ENCODE peak calls at places on chromosomes 11 and 22, in four cellular contexts. One of them, this sample, is unnamed.

GRCh38 chr11:71339178-71339881 is 87.0 kb upstream of the SHANK2 start:
- DNase-seq in HFF-Myc: no peak
- DNase-seq in mesenchymal stem cell: no peak
- DNase-seq in tibial artery: no peak
- DNase-seq in this sample: no peak

GRCh38 chr11:44744160-44744559 is 17.4 kb downstream of the TSPAN18 start:
- DNase-seq in HFF-Myc: no peak
- DNase-seq in mesenchymal stem cell: peak
- DNase-seq in tibial artery: no peak
- DNase-seq in this sample: no peak

GRCh38 chr22:23248583-23248982 is 68.3 kb downstream of the BCR start:
- DNase-seq in mesenchymal stem cell: no peak
- DNase-seq in HFF-Myc: no peak
- DNase-seq in tibial artery: no peak
- DNase-seq in this sample: no peak

GRCh38 chr11:67240575-67241389 is 25.5 kb upstream of the GRK2 start:
- DNase-seq in mesenchymal stem cell: peak
- DNase-seq in HFF-Myc: peak
- DNase-seq in tibial artery: peak
- DNase-seq in this sample: peak

GRCh38 chr11:113553905-113554304 is 78.7 kb upstream of the DRD2 start:
- DNase-seq in HFF-Myc: no peak
- DNase-seq in mesenchymal stem cell: no peak
- DNase-seq in tibial artery: no peak
- DNase-seq in this sample: no peak

GRCh38 chr11:78907636-78908035 is 333.0 kb upstream of the NARS2 start:
- DNase-seq in mesenchymal stem cell: no peak
- DNase-seq in tibial artery: no peak
- DNase-seq in HFF-Myc: no peak
- DNase-seq in this sample: no peak

GRCh38 chr11:134752964-134753804 is 341.1 kb upstream of the B3GAT1 start:
- DNase-seq in mesenchymal stem cell: no peak
- DNase-seq in tibial artery: no peak
- DNase-seq in HFF-Myc: no peak
- DNase-seq in this sample: no peak

GRCh38 chr22:32684822-32685187 is 116.7 kb upstream of the TIMP3 start:
- DNase-seq in tibial artery: no peak
- DNase-seq in mesenchymal stem cell: no peak
- DNase-seq in HFF-Myc: no peak
- DNase-seq in this sample: no peak

GRCh38 chr11:95301497-95301896 is 70.5 kb upstream of the SESN3 start:
- DNase-seq in mesenchymal stem cell: no peak
- DNase-seq in HFF-Myc: peak
- DNase-seq in tibial artery: no peak
- DNase-seq in this sample: peak

GRCh38 chr11:130166457-130166784 is 6.8 kb downstream of the ST14 start:
- DNase-seq in mesenchymal stem cell: peak
- DNase-seq in tibial artery: no peak
- DNase-seq in HFF-Myc: peak
- DNase-seq in this sample: peak

GRCh38 chr11:77633856-77634425 is 3.7 kb downstream of the CLNS1A start:
- DNase-seq in tibial artery: no peak
- DNase-seq in mesenchymal stem cell: no peak
- DNase-seq in HFF-Myc: no peak
- DNase-seq in this sample: no peak

GRCh38 chr11:31808721-31809542 is 2.2 kb downstream of the PAX6 start:
- DNase-seq in mesenchymal stem cell: no peak
- DNase-seq in tibial artery: no peak
- DNase-seq in HFF-Myc: no peak
- DNase-seq in this sample: no peak

GRCh38 chr11:118370774-118371173 is 11.4 kb downstream of the UBE4A start:
- DNase-seq in HFF-Myc: no peak
- DNase-seq in tibial artery: no peak
- DNase-seq in mesenchymal stem cell: no peak
- DNase-seq in this sample: no peak

GRCh38 chr22:28703436-28703835 is 23.8 kb upstream of the TTC28 start:
- DNase-seq in mesenchymal stem cell: no peak
- DNase-seq in HFF-Myc: no peak
- DNase-seq in tibial artery: no peak
- DNase-seq in this sample: no peak

GRCh38 chr11:12464303-12464702 is 86.9 kb downstream of the PARVA start:
- DNase-seq in mesenchymal stem cell: no peak
- DNase-seq in tibial artery: no peak
- DNase-seq in HFF-Myc: no peak
- DNase-seq in this sample: no peak

GRCh38 chr11:12460441-12460840 is 83.1 kb downstream of the PARVA start:
- DNase-seq in mesenchymal stem cell: peak
- DNase-seq in tibial artery: no peak
- DNase-seq in HFF-Myc: no peak
- DNase-seq in this sample: no peak

GRCh38 chr11:12459374-12459773 is 82.0 kb downstream of the PARVA start:
- DNase-seq in mesenchymal stem cell: no peak
- DNase-seq in HFF-Myc: no peak
- DNase-seq in tibial artery: no peak
- DNase-seq in this sample: no peak

GRCh38 chr11:12458042-12458441 is 80.7 kb downstream of the PARVA start:
- DNase-seq in mesenchymal stem cell: no peak
- DNase-seq in HFF-Myc: no peak
- DNase-seq in tibial artery: no peak
- DNase-seq in this sample: no peak

DNA sequence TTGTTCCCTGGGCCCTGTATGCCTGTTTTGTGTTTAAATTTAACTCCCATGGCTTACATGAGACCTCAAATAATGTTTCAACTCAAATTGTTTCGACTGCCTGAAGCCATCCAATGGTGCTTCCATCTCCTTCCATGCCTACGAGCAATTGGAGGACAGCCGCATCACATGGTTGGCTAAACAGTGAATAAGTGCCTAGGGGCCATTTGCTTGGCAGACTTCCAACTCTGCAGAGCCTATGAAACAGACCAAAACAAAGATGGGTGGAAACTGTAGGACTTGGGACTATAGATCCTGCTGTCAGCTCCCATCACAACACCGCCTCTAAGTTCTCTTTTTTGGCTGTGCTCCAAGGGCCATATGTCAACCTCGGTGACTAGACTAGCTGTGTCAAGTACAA is 84.1 kb downstream of the PARVA start:
- DNase-seq in mesenchymal stem cell: no peak
- DNase-seq in tibial artery: no peak
- DNase-seq in HFF-Myc: peak
- DNase-seq in this sample: no peak
- H3K4me3 ChIP-seq in mesenchymal stem cell: no peak
- H3K4me3 ChIP-seq in tibial artery: no peak
- H3K4me3 ChIP-seq in HFF-Myc: no peak
- H3K4me3 ChIP-seq in this sample: no peak

GRCh38 chr22:50183141-50183971 is 2.4 kb upstream of the TRABD start:
- DNase-seq in tibial artery: no peak
- DNase-seq in HFF-Myc: no peak
- DNase-seq in mesenchymal stem cell: no peak
- DNase-seq in this sample: no peak
- H3K4me3 ChIP-seq in tibial artery: no peak
- H3K4me3 ChIP-seq in HFF-Myc: no peak
- H3K4me3 ChIP-seq in mesenchymal stem cell: no peak
- H3K4me3 ChIP-seq in this sample: no peak

GRCh38 chr11:18264677-18265542 is 1.2 kb upstream of the SAA1 start:
- DNase-seq in HFF-Myc: no peak
- DNase-seq in tibial artery: no peak
- DNase-seq in mesenchymal stem cell: no peak
- DNase-seq in this sample: no peak

GRCh38 chr11:18259259-18259658 is 6.8 kb upstream of the SAA1 start:
- DNase-seq in HFF-Myc: no peak
- DNase-seq in tibial artery: no peak
- DNase-seq in mesenchymal stem cell: no peak
- DNase-seq in this sample: no peak

GRCh38 chr11:18261721-18262120 is 4.3 kb upstream of the SAA1 start:
- DNase-seq in tibial artery: no peak
- DNase-seq in mesenchymal stem cell: no peak
- DNase-seq in HFF-Myc: no peak
- DNase-seq in this sample: no peak

GRCh38 chr11:18265949-18266348 is at the start of gene SAA1:
- DNase-seq in mesenchymal stem cell: peak
- DNase-seq in tibial artery: no peak
- DNase-seq in HFF-Myc: no peak
- DNase-seq in this sample: no peak

DNA sequence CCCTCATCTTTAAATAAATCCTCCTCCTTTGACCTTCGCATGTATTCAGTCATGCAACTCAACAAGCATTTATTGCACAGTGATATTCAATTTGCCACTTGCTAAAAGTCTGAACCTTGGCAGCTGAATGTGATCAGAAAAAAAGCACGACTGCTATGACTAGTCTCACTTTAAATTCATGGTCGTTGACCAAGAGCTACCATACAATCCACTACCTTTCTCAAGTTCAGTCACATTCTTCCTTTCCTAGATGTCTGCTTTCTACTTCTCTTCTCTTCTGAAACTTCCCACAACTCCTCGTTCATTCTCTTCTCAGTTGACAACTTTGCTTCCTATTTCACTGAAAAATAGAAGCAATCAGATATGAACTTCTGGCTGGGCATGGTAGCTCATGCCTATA is 2.0 kb upstream of the SAA1 start:
- DNase-seq in HFF-Myc: no peak
- DNase-seq in mesenchymal stem cell: no peak
- DNase-seq in tibial artery: no peak
- DNase-seq in this sample: no peak
- H3K4me3 ChIP-seq in HFF-Myc: no peak
- H3K4me3 ChIP-seq in mesenchymal stem cell: no peak
- H3K4me3 ChIP-seq in tibial artery: no peak
- H3K4me3 ChIP-seq in this sample: no peak

GRCh38 chr11:122155001-122155400 is 39.0 kb upstream of the BLID start:
- DNase-seq in HFF-Myc: no peak
- DNase-seq in tibial artery: no peak
- DNase-seq in mesenchymal stem cell: no peak
- DNase-seq in this sample: no peak

GRCh38 chr11:122159861-122160260 is 43.8 kb upstream of the BLID start:
- DNase-seq in mesenchymal stem cell: no peak
- DNase-seq in HFF-Myc: no peak
- DNase-seq in tibial artery: no peak
- DNase-seq in this sample: no peak

GRCh38 chr11:122155765-122156527 is 39.9 kb upstream of the BLID start:
- DNase-seq in mesenchymal stem cell: no peak
- DNase-seq in HFF-Myc: no peak
- DNase-seq in tibial artery: no peak
- DNase-seq in this sample: no peak

GRCh38 chr11:122159173-122159701 is 43.2 kb upstream of the BLID start:
- DNase-seq in HFF-Myc: no peak
- DNase-seq in mesenchymal stem cell: peak
- DNase-seq in tibial artery: no peak
- DNase-seq in this sample: no peak

GRCh38 chr11:122157540-122158173 is 41.6 kb upstream of the BLID start:
- DNase-seq in tibial artery: no peak
- DNase-seq in HFF-Myc: no peak
- DNase-seq in mesenchymal stem cell: no peak
- DNase-seq in this sample: no peak
- H3K4me3 ChIP-seq in tibial artery: peak
- H3K4me3 ChIP-seq in HFF-Myc: no peak
- H3K4me3 ChIP-seq in mesenchymal stem cell: no peak
- H3K4me3 ChIP-seq in this sample: no peak